ENCODE peak calls at places on chromosomes 12 and 14, in four cellular contexts. B, H, E and O are unnamed samples.

GRCh38 chr14:59541731-59542130 is 34.9 kb downstream of the CCDC175 start:
- DNase-seq in B (no peak), H (no peak), E (no peak), O (no peak)

GRCh38 chr12:122870163-122870842 is 25.6 kb downstream of the VPS37B start:
- DNase-seq in B (no peak), H (peak; percentile 79), E (no peak), O (no peak)

GRCh38 chr12:128019996-128020544 is 246.9 kb upstream of the TMEM132C start:
- DNase-seq in B (no peak), H (no peak), E (no peak), O (no peak)

GRCh38 chr12:71665109-71665476 is 992 bp downstream of the THAP2 start:
- DNase-seq in B (no peak), H (no peak), E (no peak), O (no peak)

GRCh38 chr12:94621662-94622359 is 28.5 kb downstream of the TMCC3 start:
- DNase-seq in B (no peak), H (no peak), E (no peak), O (no peak)

GRCh38 chr14:58200480-58200841 is 512 bp downstream of the ACTR10 start:
- DNase-seq in B (no peak), H (no peak), E (no peak), O (no peak)

GRCh38 chr14:92945959-92946846 is 23.3 kb downstream of the CHGA start:
- DNase-seq in B (peak; percentile 91), H (no peak), E (no peak), O (no peak)

GRCh38 chr12:131990066-131990979 is 40.6 kb downstream of the EP400 start:
- DNase-seq in B (no peak), H (peak; percentile 9), E (no peak), O (no peak)

GRCh38 chr14:21267431-21267845 is 1.8 kb downstream of the HNRNPC start:
- DNase-seq in B (no peak), H (no peak), E (no peak), O (no peak)

GRCh38 chr12:116455540-116456306 is 103.5 kb upstream of the MAP1LC3B2 start:
- DNase-seq in B (peak; percentile 93), H (peak; percentile 94), E (no peak), O (peak; percentile 19)

GRCh38 chr12:122423258-122424165 is 1.0 kb upstream of the CLIP1 start:
- DNase-seq in B (peak; percentile 77), H (no peak), E (no peak), O (peak; percentile 69)

GRCh38 chr14:34875031-34875922 is at the start of gene BAZ1A:
- DNase-seq in B (peak; percentile 90), H (peak; percentile 95), E (peak; percentile 21), O (peak; percentile 65)
- TF ChIP-seq CTCF in B (no peak), H (no peak), E (no peak), O (peak; percentile 28)

GRCh38 chr14:50717826-50718225 is 49.7 kb upstream of the SAV1 start:
- DNase-seq in B (no peak), H (no peak), E (no peak), O (no peak)

GRCh38 chr14:50718949-50719348 is 50.8 kb upstream of the SAV1 start:
- DNase-seq in B (no peak), H (no peak), E (no peak), O (no peak)

GRCh38 chr14:50711043-50711442 is 42.9 kb upstream of the SAV1 start:
- DNase-seq in B (no peak), H (no peak), E (no peak), O (no peak)

GRCh38 chr14:50719911-50720759 is 52.0 kb upstream of the SAV1 start:
- DNase-seq in B (no peak), H (no peak), E (no peak), O (no peak)

DNA sequence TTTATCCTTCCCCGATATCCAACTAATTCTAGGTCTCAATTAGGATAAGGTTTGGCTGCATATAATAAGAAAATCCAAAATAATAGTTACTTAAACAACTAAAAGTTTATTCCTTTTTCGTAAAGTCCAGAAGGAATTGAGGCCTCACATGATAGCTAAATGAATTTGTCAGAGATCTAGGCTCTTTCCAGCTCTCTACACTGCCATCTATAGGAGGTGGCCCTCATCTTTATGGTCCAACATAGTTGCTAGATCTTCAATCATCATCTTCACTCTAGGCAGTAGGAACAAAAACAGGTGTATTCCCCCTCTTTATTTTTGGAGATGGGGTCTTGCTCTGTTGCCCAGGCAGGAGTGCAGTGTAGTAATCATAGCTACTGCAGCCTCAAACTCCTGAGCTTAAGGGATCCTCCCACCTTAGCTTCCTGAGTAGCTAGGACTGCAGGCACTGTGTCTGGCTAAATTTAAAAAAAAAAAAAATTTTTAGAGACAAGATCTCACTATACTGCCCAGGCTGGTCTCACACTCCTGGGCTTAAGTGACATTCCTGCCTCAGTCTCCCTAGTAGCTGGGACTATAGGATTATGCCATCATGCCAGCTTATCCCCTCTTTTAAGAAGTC is 46.5 kb upstream of the SAV1 start:
- DNase-seq in B (peak; percentile 13), H (no peak), E (no peak), O (no peak)
- TF ChIP-seq CTCF in B (peak; percentile 26), H (no peak), E (peak; percentile 12), O (peak; percentile 48)

GRCh38 chr14:50312734-50313054 is 570 bp downstream of the DMAC2L start:
- DNase-seq in B (no peak), H (no peak), E (no peak), O (no peak)

GRCh38 chr14:50310445-50310844 is 1.6 kb downstream of the L2HGDH start:
- DNase-seq in B (no peak), H (no peak), E (no peak), O (no peak)

GRCh38 chr14:50308363-50308762 is 3.7 kb downstream of the L2HGDH start:
- DNase-seq in B (peak; percentile 29), H (no peak), E (no peak), O (no peak)

GRCh38 chr14:50311337-50311973 is 574 bp downstream of the L2HGDH start:
- DNase-seq in B (no peak), H (no peak), E (no peak), O (no peak)

DNA sequence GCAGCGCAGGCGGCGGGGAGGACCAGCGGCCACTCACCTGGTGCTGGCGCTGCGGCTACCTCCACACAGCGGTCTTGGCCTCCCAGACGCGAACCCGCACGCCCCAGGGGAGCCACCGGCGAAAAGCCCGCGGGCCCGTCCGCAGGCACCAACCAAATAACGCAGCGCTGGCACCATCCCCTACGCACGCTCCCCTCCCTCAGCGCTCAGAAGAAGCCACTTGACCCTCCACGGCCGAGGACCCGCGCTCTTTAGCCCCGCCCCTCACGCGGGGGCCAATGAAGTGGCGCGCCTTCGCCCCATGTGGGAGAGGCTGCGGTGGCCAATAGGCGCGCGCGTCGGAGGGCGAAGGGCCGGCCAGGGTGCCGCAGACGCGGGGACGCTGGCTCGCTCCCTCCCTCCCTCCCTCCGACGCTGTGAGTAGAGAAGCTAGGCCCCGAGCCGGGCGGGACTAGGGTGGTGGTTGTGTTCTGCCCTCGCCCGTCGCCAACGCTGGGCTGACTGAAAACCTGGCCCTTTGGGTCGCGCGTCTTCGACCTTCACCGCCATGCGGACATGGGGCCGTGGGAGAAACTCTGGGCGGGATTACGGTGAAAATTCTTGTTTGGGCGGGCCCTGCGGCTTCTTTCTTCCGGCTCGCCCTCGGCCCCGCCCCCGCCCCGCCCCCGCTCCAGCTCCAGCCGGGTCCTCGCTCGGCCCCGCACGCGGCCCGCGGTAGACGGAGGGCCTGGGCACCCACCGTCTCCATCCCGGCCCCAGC is at the start of the genes DMAC2L and L2HGDH:
- DNase-seq in B (peak; percentile 95), H (peak; percentile 98), E (peak; percentile 85), O (peak; percentile 92)
- TF ChIP-seq CTCF in B (no peak), H (no peak), E (no peak), O (peak; percentile 20)

GRCh38 chr12:30968211-30968610 is 41.7 kb downstream of the TSPAN11 start:
- DNase-seq in B (no peak), H (no peak), E (no peak), O (no peak)

GRCh38 chr12:30964896-30965612 is 38.5 kb downstream of the TSPAN11 start:
- DNase-seq in B (no peak), H (no peak), E (no peak), O (no peak)

GRCh38 chr12:30967026-30967425 is 40.5 kb downstream of the TSPAN11 start:
- DNase-seq in B (no peak), H (no peak), E (no peak), O (no peak)

GRCh38 chr12:30963709-30964564 is 37.4 kb downstream of the TSPAN11 start:
- DNase-seq in B (no peak), H (no peak), E (no peak), O (no peak)

DNA sequence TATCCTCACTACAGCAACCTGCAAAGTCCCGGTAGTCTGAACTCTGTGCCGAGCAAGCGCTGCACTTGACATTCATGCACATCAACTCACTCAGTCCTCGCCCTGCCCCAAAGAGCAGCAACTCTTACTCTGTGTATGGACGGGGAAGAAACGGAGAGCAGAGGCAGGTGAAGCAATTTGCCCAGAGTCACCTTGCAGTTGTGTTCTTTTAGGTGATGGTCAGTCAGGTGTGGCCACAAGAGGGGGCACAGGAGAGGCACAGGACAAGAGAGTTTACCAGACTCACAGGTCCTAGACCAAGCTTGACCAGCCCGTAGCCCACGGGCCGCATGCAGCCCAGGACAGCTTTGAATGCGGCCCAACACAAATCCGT is 39.1 kb downstream of the TSPAN11 start:
- DNase-seq in B (peak; percentile 41), H (no peak), E (no peak), O (no peak)
- TF ChIP-seq CTCF in B (no peak), H (no peak), E (no peak), O (peak; percentile 38)

GRCh38 chr12:49089831-49090773 is 4.5 kb downstream of the DHH start:
- DNase-seq in B (peak; percentile 72), H (peak; percentile 89), E (no peak), O (peak; percentile 36)
- TF ChIP-seq CTCF in B (peak; percentile 48), H (no peak), E (no peak), O (peak; percentile 37)

DNA sequence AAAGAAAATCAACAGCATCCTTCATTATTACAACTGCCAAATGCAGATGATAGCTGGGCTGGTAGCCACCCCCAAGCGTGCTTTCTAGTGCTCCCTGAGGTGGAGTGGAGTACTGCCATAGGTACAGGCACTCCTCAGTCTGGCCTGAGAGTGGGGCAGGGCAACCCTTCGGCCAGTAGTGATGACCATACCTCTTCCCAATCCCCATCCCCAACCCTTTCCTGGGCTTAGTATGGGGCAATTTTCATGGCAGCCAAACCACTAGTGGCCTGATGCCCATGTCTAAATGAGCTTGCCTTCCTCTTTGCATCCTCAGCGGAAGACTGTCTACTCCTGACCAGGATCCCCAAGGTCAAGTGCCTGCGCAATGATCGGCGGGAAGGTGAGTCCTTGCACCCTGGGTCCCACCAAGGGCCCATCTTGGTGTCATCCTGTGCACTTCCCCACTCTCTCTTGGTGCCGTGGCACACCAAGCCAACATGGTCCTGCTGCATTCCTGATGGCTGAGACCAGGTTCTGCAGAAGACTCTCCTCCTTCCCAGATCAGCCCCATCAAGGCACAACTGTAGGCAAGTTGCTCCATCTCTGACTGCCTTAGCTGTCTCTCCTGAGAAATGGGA is 65.8 kb downstream of the GALNT16 start:
- DNase-seq in B (no peak), H (peak; percentile 70), E (no peak), O (no peak)
- TF ChIP-seq CTCF in B (no peak), H (no peak), E (no peak), O (no peak)